ENCODE peak calls at places on chromosomes 6 and 20, in seven cellular contexts. Q, R, I, U, W, N and C are unnamed samples.

GRCh38 chr6:158402184-158402583 is 89.9 kb downstream of the TULP4 start:
- DNase-seq in U (no peak), N (no peak), W (no peak), R (no peak), I (no peak), Q (no peak), C (no peak)

GRCh38 chr20:33859157-33859695 is 48.1 kb downstream of the CHMP4B start:
- DNase-seq in U (peak), Q (no peak), I (no peak), R (peak), N (no peak), W (no peak), C (no peak)

GRCh38 chr20:35539756-35540212 is 2.1 kb upstream of the ERGIC3 start:
- DNase-seq in Q (peak), I (peak), W (no peak), U (no peak), R (no peak), N (no peak), C (no peak)

GRCh38 chr6:17311595-17312311 is 30.6 kb downstream of the RBM24 start:
- DNase-seq in W (peak), U (no peak), R (no peak), I (no peak), Q (peak), N (peak), C (no peak)

GRCh38 chr20:21564127-21564773 is 50.4 kb upstream of the NKX2-2 start:
- DNase-seq in W (no peak), U (no peak), Q (no peak), I (no peak), N (no peak), R (no peak), C (no peak)

GRCh38 chr20:38298768-38299288 is 5.1 kb upstream of the BPI start:
- DNase-seq in W (no peak), R (no peak), N (peak), U (no peak), Q (no peak), I (no peak), C (no peak)

GRCh38 chr6:75196051-75196743 is 9.7 kb downstream of the COL12A1 start:
- DNase-seq in R (no peak), U (peak), I (no peak), Q (no peak), W (no peak), N (peak), C (peak)

GRCh38 chr6:112049051-112049799 is 4.7 kb upstream of the CCN6 start:
- DNase-seq in R (no peak), I (no peak), W (no peak), U (no peak), Q (no peak), N (peak), C (no peak)

GRCh38 chr6:41780623-41781301 is at the start of gene PRICKLE4:
- DNase-seq in W (peak), U (peak), Q (peak), I (peak), R (no peak), N (no peak), C (no peak)

GRCh38 chr6:157317129-157317814 is 6.0 kb downstream of the TMEM242 start:
- DNase-seq in U (peak), Q (no peak), R (no peak), W (peak), N (peak), I (no peak), C (peak)

GRCh38 chr20:56802805-56803204 is 173.7 kb downstream of the TFAP2C start:
- DNase-seq in R (no peak), N (peak), W (no peak), U (no peak), Q (no peak), I (no peak), C (peak)

GRCh38 chr6:30100585-30101422 is 12.1 kb downstream of the TRIM31 start:
- DNase-seq in R (no peak), I (peak), U (peak), Q (peak), W (peak), N (no peak), C (no peak)

GRCh38 chr6:158803733-158804143 is 15.4 kb downstream of the EZR start:
- DNase-seq in Q (peak), W (no peak), U (peak), I (peak), N (peak), R (peak), C (no peak)

GRCh38 chr20:10668677-10669368 is 5.0 kb downstream of the JAG1 start:
- DNase-seq in W (no peak), N (no peak), U (no peak), I (no peak), R (no peak), Q (no peak), C (no peak)

GRCh38 chr20:54132612-54133433 is 41.0 kb downstream of the CYP24A1 start:
- DNase-seq in I (peak), U (peak), Q (peak), N (peak), W (no peak), R (no peak), C (peak)

GRCh38 chr6:140932909-140933308 is 1199.8 kb upstream of the GJE1 start:
- DNase-seq in N (no peak), R (no peak), U (no peak), W (no peak), Q (no peak), I (no peak), C (no peak)

GRCh38 chr6:77774457-77774856 is 121.6 kb downstream of the MEI4 start:
- DNase-seq in U (no peak), Q (no peak), N (no peak), I (no peak), W (no peak), R (no peak), C (no peak)

GRCh38 chr6:106527979-106528378 is 101.3 kb downstream of the RTN4IP1 start:
- DNase-seq in N (peak), U (peak), W (no peak), I (no peak), Q (no peak), R (no peak), C (peak)

GRCh38 chr6:156933201-156934053 is 156.2 kb downstream of the ARID1B start:
- DNase-seq in I (peak), U (no peak), N (no peak), Q (peak), W (no peak), R (no peak), C (no peak)

GRCh38 chr6:92682999-92683398 is 736.4 kb downstream of the EPHA7 start:
- DNase-seq in Q (no peak), N (no peak), R (no peak), W (no peak), I (no peak), U (no peak), C (no peak)

GRCh38 chr6:149783551-149783950 is 34.0 kb downstream of the PCMT1 start:
- DNase-seq in R (no peak), W (no peak), N (no peak), I (no peak), U (no peak), Q (no peak), C (no peak)

GRCh38 chr6:135871296-135871695 is 19.8 kb downstream of the PDE7B start:
- DNase-seq in R (no peak), I (no peak), Q (no peak), N (peak), W (no peak), U (no peak), C (peak)

GRCh38 chr6:128511518-128511917 is 8.9 kb downstream of the PTPRK start:
- DNase-seq in N (peak), R (no peak), W (no peak), Q (no peak), I (no peak), U (peak), C (peak)

GRCh38 chr20:2652724-2653510 is 485 bp downstream of the NOP56 start:
- DNase-seq in W (no peak), Q (peak), U (no peak), R (peak), N (no peak), I (peak), C (no peak)

GRCh38 chr6:98836025-98836961 is 1.9 kb downstream of the POU3F2 start:
- DNase-seq in Q (peak), W (peak), U (no peak), R (no peak), N (no peak), I (peak), C (no peak)
- TF ChIP-seq EZH2 in Q (no peak), W (no peak), U (no peak), R (no peak), N (no peak), I (peak), C (no peak)

GRCh38 chr20:45341939-45342862 is 6.0 kb downstream of the SDC4 start:
- DNase-seq in W (peak), R (no peak), I (peak), N (peak), U (peak), Q (peak), C (peak)
- H3K4me3 ChIP-seq in W (no peak), R (no peak), I (peak), N (peak), U (peak), Q (peak), C (peak)

GRCh38 chr6:31690231-31691077 is 9.6 kb upstream of the LY6G5C start:
- DNase-seq in R (no peak), Q (no peak), W (peak), I (no peak), N (no peak), U (no peak), C (no peak)

GRCh38 chr6:31691564-31692108 is 10.8 kb upstream of the LY6G5C start:
- DNase-seq in R (no peak), Q (no peak), N (no peak), U (no peak), I (no peak), W (peak), C (no peak)

GRCh38 chr6:31691078-31691463 is 10.2 kb upstream of the LY6G5C start:
- DNase-seq in U (no peak), W (no peak), I (no peak), Q (no peak), R (no peak), N (no peak), C (no peak)

GRCh38 chr6:31687860-31688693 is 7.2 kb upstream of the LY6G5C start:
- DNase-seq in W (no peak), U (no peak), I (no peak), Q (no peak), R (no peak), N (no peak), C (no peak)

DNA sequence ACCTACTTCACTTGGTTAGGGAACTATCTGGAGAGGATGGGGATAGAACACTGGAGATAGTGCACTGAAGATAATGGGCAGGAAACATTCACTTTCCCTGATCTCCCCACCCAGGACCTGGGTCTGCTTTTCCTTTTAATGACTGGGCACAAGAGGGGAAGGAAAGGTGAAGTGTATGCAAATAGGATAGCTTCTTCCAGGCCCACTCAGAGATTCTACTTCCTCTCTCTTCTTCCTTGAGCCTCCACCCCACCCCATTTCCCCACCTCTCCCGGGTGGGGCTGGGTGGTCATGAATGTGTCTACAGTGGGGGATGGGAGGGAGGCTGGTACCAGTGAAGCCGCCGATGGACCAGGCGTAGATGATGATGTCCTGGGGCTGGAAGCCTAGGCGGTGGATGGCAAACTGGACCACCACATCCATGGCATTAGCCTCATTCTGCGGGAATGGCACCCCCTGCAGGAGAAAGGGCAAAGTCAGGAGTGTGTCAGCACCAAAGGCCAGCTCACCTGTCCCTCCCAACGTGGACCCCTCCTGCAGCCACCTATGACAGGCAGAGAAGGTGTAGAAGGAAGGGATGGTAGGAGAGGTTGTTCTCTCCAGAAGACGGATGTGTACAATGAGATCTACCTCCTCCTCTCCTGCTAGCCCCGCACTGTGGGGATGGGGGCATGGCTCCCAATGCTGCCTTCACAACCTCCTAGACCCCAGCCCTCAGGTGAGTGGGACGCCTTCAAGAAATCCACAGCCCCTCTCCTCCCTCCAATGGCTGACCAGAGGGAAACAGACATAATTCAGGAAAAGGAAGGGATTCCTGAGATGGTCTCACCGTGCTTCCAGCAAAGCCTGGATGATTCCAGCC is 8.6 kb upstream of the LY6G5C start:
- DNase-seq in U (no peak), I (peak), N (no peak), W (no peak), R (no peak), Q (no peak), C (no peak)
- TF ChIP-seq CTCF in U (peak), I (peak), N (peak), W (peak), R (peak), Q (peak), C (peak)

DNA sequence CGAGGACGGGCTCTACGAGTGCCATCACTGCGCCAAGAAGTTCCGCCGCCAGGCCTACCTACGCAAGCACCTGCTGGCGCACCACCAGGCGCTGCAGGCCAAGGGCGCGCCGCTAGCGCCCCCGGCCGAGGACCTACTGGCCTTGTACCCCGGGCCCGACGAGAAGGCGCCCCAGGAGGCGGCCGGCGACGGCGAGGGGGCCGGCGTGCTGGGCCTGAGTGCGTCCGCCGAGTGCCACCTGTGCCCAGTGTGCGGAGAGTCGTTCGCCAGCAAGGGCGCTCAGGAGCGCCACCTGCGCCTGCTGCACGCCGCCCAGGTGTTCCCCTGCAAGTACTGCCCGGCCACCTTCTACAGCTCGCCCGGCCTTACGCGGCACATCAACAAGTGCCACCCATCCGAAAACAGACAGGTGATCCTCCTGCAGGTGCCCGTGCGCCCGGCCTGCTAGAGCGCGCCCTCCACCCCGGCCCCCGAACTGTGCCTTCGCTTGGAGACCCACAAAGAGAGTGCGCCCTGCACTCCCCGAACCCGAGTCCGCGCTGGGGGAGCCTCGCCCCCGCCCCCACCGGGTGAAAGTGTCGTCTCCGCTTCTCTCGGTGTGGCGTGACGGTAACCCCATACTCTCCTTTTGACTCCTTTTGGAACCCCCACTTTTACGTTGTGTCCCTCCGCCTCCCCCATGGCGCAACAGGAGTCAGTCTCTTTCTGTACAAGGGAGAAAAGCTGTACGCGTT is 1.6 kb downstream of the INSM1 start:
- DNase-seq in N (no peak), W (no peak), R (peak), I (peak), U (no peak), Q (peak), C (no peak)
- TF ChIP-seq EZH2 in N (peak), W (no peak), R (no peak), I (no peak), U (no peak), Q (peak), C (peak)

GRCh38 chr6:70957284-70957617 is 391 bp upstream of the B3GAT2 start:
- DNase-seq in W (no peak), N (peak), Q (no peak), U (no peak), R (no peak), I (peak), C (no peak)
- H3K4me3 ChIP-seq in W (no peak), N (peak), Q (peak), U (no peak), R (no peak), I (peak), C (peak)

GRCh38 chr6:168956141-168956838 is 297.4 kb downstream of the THBS2 start:
- DNase-seq in I (no peak), R (no peak), Q (no peak), N (peak), W (no peak), U (no peak), C (peak)

GRCh38 chr6:168953461-168953860 is 300.2 kb downstream of the THBS2 start:
- DNase-seq in I (no peak), Q (no peak), U (no peak), R (no peak), N (no peak), W (no peak), C (no peak)

GRCh38 chr6:168960557-168960956 is 293.1 kb downstream of the THBS2 start:
- DNase-seq in Q (no peak), R (no peak), N (no peak), U (no peak), I (no peak), W (no peak), C (no peak)

GRCh38 chr6:168959696-168960095 is 293.9 kb downstream of the THBS2 start:
- DNase-seq in I (no peak), W (no peak), R (no peak), U (no peak), N (no peak), Q (no peak), C (no peak)

GRCh38 chr6:168956884-168957730 is 296.5 kb downstream of the THBS2 start:
- DNase-seq in U (peak), R (peak), W (peak), I (peak), Q (peak), N (peak), C (peak)
- TF ChIP-seq CTCF in U (peak), R (peak), W (peak), I (peak), Q (peak), N (peak), C (peak)